ENCODE peak calls at places on chromosomes 7 and 10, in four cellular contexts. M, A, C and V are unnamed samples.

GRCh38 chr10:69949770-69950169 is 102.9 kb upstream of the MACROH2A2 start:
- DNase-seq in M (no peak), A (no peak), C (no peak), V (no peak)

GRCh38 chr7:112452102-112452888 is 2.0 kb downstream of the IFRD1 start:
- DNase-seq in M (no peak), A (no peak), C (peak), V (peak)

GRCh38 chr10:131971591-131971990 is 10.1 kb downstream of the BNIP3 start:
- DNase-seq in M (peak), A (peak), C (no peak), V (no peak)

GRCh38 chr7:35700865-35701264 is 5.9 kb upstream of the HERPUD2 start:
- DNase-seq in M (no peak), A (no peak), C (no peak), V (no peak)

GRCh38 chr7:156206174-156206573 is 393.9 kb upstream of the SHH start:
- DNase-seq in M (no peak), A (no peak), C (no peak), V (no peak)

GRCh38 chr10:71253981-71254818 is 41.8 kb downstream of the UNC5B start:
- DNase-seq in M (no peak), A (no peak), C (peak), V (no peak)

GRCh38 chr7:24123061-24123460 is 160.9 kb upstream of the NPY start:
- DNase-seq in M (no peak), A (no peak), C (no peak), V (no peak)

GRCh38 chr7:65233409-65234034 is 140.1 kb upstream of the ZNF92 start:
- DNase-seq in M (no peak), A (no peak), C (no peak), V (no peak)

GRCh38 chr10:83108565-83109333 is 1030.6 kb upstream of the GHITM start:
- DNase-seq in M (no peak), A (peak), C (no peak), V (no peak)

GRCh38 chr10:80160361-80161128 is 28.0 kb downstream of the PLAC9 start:
- DNase-seq in M (no peak), A (no peak), C (no peak), V (no peak)

GRCh38 chr10:47309403-47310089 is 9.5 kb downstream of the GDF10 start:
- DNase-seq in M (no peak), A (no peak), C (no peak), V (no peak)

GRCh38 chr10:86363184-86363832 is 3.3 kb downstream of the GRID1 start:
- DNase-seq in M (peak), A (peak), C (no peak), V (no peak)

GRCh38 chr10:70765794-70766594 is 19.2 kb downstream of the TBATA start:
- DNase-seq in M (peak), A (peak), C (no peak), V (no peak)

GRCh38 chr10:106609867-106610266 is 554.6 kb downstream of the SORCS1 start:
- DNase-seq in M (no peak), A (no peak), C (no peak), V (no peak)

GRCh38 chr10:48800283-48800675 is 115.6 kb downstream of the WDFY4 start:
- DNase-seq in M (no peak), A (no peak), C (no peak), V (no peak)

GRCh38 chr7:358352-358751 is 68.4 kb downstream of the FOXL3 start:
- DNase-seq in M (no peak), A (peak), C (no peak), V (no peak)

GRCh38 chr10:54266395-54266794 is 534.6 kb downstream of the PCDH15 start:
- DNase-seq in M (no peak), A (no peak), C (no peak), V (no peak)
- TF ChIP-seq POLR2AphosphoS5 in M (no peak), A (no peak), C (no peak), V (no peak)

DNA sequence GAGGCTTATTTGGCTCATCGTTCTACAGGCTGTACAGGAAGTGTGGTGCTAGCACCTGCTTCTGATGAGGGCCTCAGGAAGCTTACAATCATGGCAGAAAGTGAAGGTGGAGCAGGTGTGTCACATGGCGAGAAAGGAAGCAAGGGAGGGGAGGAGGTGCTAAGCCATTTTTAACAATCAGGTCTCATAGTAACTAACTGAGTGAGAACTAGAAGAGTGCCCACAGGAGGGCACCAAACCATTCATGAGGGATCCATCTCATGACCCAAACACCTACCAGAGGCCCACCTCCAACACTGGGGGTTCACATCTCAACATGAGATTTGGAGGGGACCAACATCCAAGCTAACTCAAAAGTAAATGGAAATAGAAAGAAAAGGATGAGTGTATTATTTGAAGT is 78.1 kb downstream of the CXCL12 start:
- DNase-seq in M (no peak), A (no peak), C (no peak), V (no peak)
- TF ChIP-seq CTCF in M (no peak), A (no peak), C (no peak), V (peak)

GRCh38 chr10:27912241-27912640 is 86.6 kb downstream of the ODAD2 start:
- DNase-seq in M (no peak), A (no peak), C (no peak), V (no peak)

GRCh38 chr10:27908231-27908630 is 90.6 kb downstream of the ODAD2 start:
- DNase-seq in M (no peak), A (no peak), C (no peak), V (no peak)

GRCh38 chr10:27914888-27915287 is 84.0 kb downstream of the ODAD2 start:
- DNase-seq in M (no peak), A (no peak), C (no peak), V (no peak)

GRCh38 chr10:27911006-27911405 is 87.9 kb downstream of the ODAD2 start:
- DNase-seq in M (no peak), A (no peak), C (no peak), V (no peak)

DNA sequence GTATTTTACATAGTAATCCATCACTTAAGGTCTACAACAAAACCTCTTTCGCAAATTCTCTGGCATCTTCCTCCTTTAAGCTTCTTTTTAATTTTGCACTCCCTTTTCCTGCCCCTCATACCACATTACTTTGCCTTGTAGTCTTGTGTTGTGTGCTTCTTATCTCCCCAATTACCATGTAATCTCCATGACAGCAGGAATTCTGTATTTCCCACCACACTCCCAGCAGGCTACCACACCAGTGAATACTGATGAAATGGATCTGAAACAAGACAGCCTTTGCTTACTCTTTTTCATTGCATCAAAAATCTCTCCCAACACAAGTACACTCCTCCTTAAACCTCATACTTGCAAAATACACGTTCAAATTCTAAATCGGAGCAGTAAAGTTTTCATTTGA is 87.2 kb downstream of the ODAD2 start:
- DNase-seq in M (no peak), A (no peak), C (no peak), V (no peak)
- TF ChIP-seq POLR2AphosphoS5 in M (no peak), A (no peak), C (no peak), V (no peak)

GRCh38 chr7:4683043-4683883 is 1.2 kb downstream of the FOXK1 start:
- DNase-seq in M (no peak), A (peak), C (no peak), V (no peak)

GRCh38 chr7:4681218-4681851 is 760 bp upstream of the FOXK1 start:
- DNase-seq in M (no peak), A (no peak), C (no peak), V (no peak)

GRCh38 chr7:4681922-4682620 is at the start of gene FOXK1:
- DNase-seq in M (peak), A (peak), C (peak), V (no peak)

GRCh38 chr7:4683884-4684565 is 1.9 kb downstream of the FOXK1 start:
- DNase-seq in M (peak), A (peak), C (peak), V (peak)

DNA sequence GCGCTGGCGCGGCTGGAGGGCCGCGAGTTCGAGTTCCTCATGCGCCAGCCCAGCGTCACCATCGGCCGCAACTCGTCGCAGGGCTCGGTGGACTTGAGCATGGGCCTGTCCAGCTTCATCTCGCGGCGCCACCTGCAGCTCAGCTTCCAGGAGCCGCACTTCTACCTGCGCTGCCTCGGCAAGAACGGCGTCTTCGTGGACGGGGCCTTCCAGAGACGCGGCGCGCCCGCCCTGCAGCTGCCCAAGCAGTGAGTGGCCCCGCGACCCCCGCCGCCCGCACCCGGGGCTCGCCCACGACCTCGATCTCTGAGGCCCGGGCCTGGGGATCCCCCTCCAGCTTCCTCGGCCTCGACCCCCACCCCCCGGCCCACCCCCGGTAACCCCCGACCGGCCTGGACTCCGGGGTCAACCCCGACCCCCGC is 537 bp downstream of the FOXK1 start:
- DNase-seq in M (no peak), A (peak), C (peak), V (no peak)
- TF ChIP-seq CTCF in M (no peak), A (no peak), C (no peak), V (no peak)

GRCh38 chr10:97083228-97083860 is 102.4 kb downstream of the SLIT1 start:
- DNase-seq in M (no peak), A (no peak), C (no peak), V (no peak)
- TF ChIP-seq POLR2AphosphoS5 in M (no peak), A (no peak), C (no peak), V (no peak)

GRCh38 chr10:17617031-17617911 is at the start of gene HACD1:
- DNase-seq in M (peak), A (peak), C (peak), V (no peak)
- TF ChIP-seq CTCF in M (no peak), A (no peak), C (peak), V (peak)

DNA sequence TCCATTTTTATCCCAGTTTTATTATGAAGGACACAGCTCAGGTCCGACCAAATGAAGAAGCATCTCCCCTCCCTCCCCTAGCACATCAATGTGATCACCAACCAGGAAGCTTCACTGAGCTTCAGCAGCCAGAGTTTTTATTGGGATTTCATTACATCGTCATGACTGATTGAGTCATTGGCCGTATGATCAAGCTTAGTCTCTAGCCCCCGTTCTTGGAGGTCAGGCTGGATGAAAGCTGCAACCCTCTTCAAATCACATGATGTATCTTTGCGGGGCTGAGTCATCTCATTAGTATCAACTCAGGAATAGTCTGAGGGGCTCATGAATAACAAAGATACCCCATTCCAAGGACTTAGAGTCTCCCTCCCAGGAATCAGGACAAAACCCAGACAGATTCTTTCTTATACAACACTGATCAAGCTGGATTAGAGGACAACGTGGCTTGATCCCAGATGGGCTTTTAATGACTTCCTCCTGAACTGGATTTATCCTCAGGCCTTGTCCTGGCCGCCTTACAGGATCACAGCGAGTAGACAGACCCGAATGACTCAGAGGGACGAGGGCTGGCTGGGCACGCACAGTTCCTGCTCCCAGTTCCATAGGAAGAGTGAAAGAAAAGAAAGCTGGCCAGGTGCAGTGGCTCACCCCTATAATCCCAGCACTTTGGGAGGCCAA is 14.5 kb downstream of the LIMK1 start:
- DNase-seq in M (no peak), A (no peak), C (peak), V (peak)
- TF ChIP-seq POLR2AphosphoS5 in M (peak), A (no peak), C (peak), V (no peak)

GRCh38 chr10:17736223-17736622 is 15.8 kb upstream of the TMEM236 start:
- DNase-seq in M (no peak), A (no peak), C (no peak), V (no peak)
- TF ChIP-seq CTCF in M (no peak), A (no peak), C (peak), V (peak)

GRCh38 chr10:42882597-42882996 is 100.0 kb downstream of the BMS1 start:
- DNase-seq in M (no peak), A (no peak), C (no peak), V (no peak)

GRCh38 chr10:42883993-42884983 is 101.7 kb downstream of the BMS1 start:
- DNase-seq in M (no peak), A (no peak), C (no peak), V (no peak)

GRCh38 chr10:42888504-42889095 is 106.0 kb downstream of the BMS1 start:
- DNase-seq in M (no peak), A (no peak), C (no peak), V (no peak)

GRCh38 chr10:42885491-42886270 is 103.1 kb downstream of the BMS1 start:
- DNase-seq in M (no peak), A (no peak), C (no peak), V (no peak)

DNA sequence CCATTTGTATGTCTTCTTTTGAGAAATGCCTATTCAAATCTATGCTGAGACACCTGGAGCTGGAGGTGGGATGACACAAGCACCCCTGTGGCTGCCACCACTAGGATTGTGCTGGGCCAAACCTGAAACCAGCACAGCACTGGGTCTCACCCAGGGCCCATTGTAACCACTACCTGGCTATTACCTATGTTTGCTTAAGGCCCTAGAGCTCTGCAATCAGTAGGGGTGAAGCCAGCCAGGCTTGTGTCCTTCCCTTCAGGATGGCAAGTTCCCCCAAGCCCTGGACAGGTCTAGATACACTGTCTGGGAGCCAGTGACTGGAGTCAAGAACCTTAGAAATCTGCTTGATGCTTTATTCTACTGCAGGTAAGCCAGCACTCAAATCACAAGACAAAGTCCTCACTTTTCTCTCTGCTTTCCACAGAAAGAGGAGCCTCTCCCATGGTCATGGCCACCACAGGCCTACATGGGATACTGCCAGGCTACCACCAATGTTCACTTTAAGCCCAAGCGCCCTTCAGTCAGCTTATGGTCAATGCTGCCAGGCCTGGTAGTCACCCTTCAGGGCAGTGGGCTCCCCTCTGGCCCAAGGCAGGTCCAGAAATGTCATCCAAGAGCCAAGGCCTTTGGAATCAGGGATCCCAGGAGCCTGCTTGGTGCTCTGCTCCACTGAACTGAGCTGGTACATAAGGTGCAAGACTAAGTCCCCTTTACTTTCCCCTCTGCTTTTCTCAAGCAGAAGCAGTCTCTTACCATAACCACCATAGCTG is 105.3 kb downstream of the BMS1 start:
- DNase-seq in M (no peak), A (no peak), C (no peak), V (no peak)
- TF ChIP-seq POLR2AphosphoS5 in M (no peak), A (no peak), C (no peak), V (no peak)

DNA sequence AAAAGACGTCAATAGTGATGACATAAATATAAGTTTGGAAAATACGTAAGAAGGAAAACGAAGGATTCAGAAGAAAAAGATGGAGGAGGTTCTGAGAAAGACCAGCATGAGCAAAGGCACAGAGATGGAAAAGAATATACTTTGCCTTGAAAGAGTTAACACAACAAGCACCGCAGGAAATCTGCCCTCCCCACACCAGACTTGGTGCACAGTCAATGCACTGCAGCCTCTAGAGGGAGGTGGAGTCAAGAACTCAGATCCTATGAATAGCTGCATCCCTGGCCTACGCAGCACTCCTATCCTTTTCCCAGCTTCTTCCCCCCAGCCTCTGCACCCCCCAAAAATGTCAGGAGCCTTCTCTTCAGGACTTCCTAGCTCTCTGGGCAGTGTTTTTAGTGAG is 1370.6 kb upstream of the LRRTM3 start:
- DNase-seq in M (no peak), A (no peak), C (no peak), V (no peak)
- TF ChIP-seq CTCF in M (no peak), A (no peak), C (no peak), V (no peak)